ENCODE peak calls at places on chromosomes 4 and X, in eight cellular contexts. One of them, this sample, is unnamed.

GRCh38 chr4:173794662-173795061 is 264.6 kb upstream of the HAND2 start:
- DNase-seq in brain microvascular endothelial cell: no peak
- DNase-seq in AG09309: no peak
- DNase-seq in stimulated activated CD4-positive, alpha-beta T cell treated with anti-CD3 and anti-CD28 coated beads, Interleukin-4, amount 100 ng/mL, for 1 hour: no peak
- DNase-seq in AG04450: peak; percentile 23
- DNase-seq in right cardiac atrium: no peak
- DNase-seq in SW480: no peak
- DNase-seq in NB4: no peak
- DNase-seq in this sample: no peak

GRCh38 chrX:12867746-12868145 is 874 bp downstream of the TLR7 start:
- DNase-seq in brain microvascular endothelial cell: no peak
- DNase-seq in AG09309: no peak
- DNase-seq in stimulated activated CD4-positive, alpha-beta T cell treated with anti-CD3 and anti-CD28 coated beads, Interleukin-4, amount 100 ng/mL, for 1 hour: no peak
- DNase-seq in AG04450: no peak
- DNase-seq in right cardiac atrium: no peak
- DNase-seq in SW480: no peak
- DNase-seq in NB4: no peak
- DNase-seq in this sample: no peak

GRCh38 chr4:112857461-112857860 is 192.0 kb upstream of the ANK2 start:
- DNase-seq in brain microvascular endothelial cell: peak; percentile 94
- DNase-seq in AG09309: peak; percentile 79
- DNase-seq in stimulated activated CD4-positive, alpha-beta T cell treated with anti-CD3 and anti-CD28 coated beads, Interleukin-4, amount 100 ng/mL, for 1 hour: no peak
- DNase-seq in AG04450: peak; percentile 46
- DNase-seq in right cardiac atrium: no peak
- DNase-seq in SW480: peak; percentile 42
- DNase-seq in NB4: no peak
- DNase-seq in this sample: peak; percentile 52

GRCh38 chr4:74395633-74396032 is 30.7 kb downstream of the EREG start:
- DNase-seq in brain microvascular endothelial cell: peak; percentile 40
- DNase-seq in AG09309: no peak
- DNase-seq in stimulated activated CD4-positive, alpha-beta T cell treated with anti-CD3 and anti-CD28 coated beads, Interleukin-4, amount 100 ng/mL, for 1 hour: no peak
- DNase-seq in AG04450: no peak
- DNase-seq in right cardiac atrium: no peak
- DNase-seq in SW480: no peak
- DNase-seq in NB4: no peak
- DNase-seq in this sample: no peak

GRCh38 chr4:125388653-125389052 is 73.9 kb downstream of the FAT4 start:
- DNase-seq in brain microvascular endothelial cell: peak; percentile 87
- DNase-seq in AG09309: no peak
- DNase-seq in stimulated activated CD4-positive, alpha-beta T cell treated with anti-CD3 and anti-CD28 coated beads, Interleukin-4, amount 100 ng/mL, for 1 hour: no peak
- DNase-seq in AG04450: peak; percentile 23
- DNase-seq in right cardiac atrium: no peak
- DNase-seq in SW480: no peak
- DNase-seq in NB4: no peak
- DNase-seq in this sample: peak; percentile 54

GRCh38 chr4:159520074-159520473 is 417.2 kb downstream of the RAPGEF2 start:
- DNase-seq in brain microvascular endothelial cell: no peak
- DNase-seq in AG09309: no peak
- DNase-seq in stimulated activated CD4-positive, alpha-beta T cell treated with anti-CD3 and anti-CD28 coated beads, Interleukin-4, amount 100 ng/mL, for 1 hour: no peak
- DNase-seq in AG04450: no peak
- DNase-seq in right cardiac atrium: no peak
- DNase-seq in SW480: no peak
- DNase-seq in NB4: no peak
- DNase-seq in this sample: no peak

GRCh38 chrX:103052625-103053024 is 11.3 kb downstream of the BEX1 start:
- DNase-seq in brain microvascular endothelial cell: no peak
- DNase-seq in AG09309: no peak
- DNase-seq in stimulated activated CD4-positive, alpha-beta T cell treated with anti-CD3 and anti-CD28 coated beads, Interleukin-4, amount 100 ng/mL, for 1 hour: no peak
- DNase-seq in AG04450: no peak
- DNase-seq in right cardiac atrium: no peak
- DNase-seq in SW480: no peak
- DNase-seq in NB4: no peak
- DNase-seq in this sample: no peak

GRCh38 chr4:86967061-86967460 is 32.2 kb downstream of the AFF1 start:
- DNase-seq in brain microvascular endothelial cell: no peak
- DNase-seq in AG09309: no peak
- DNase-seq in stimulated activated CD4-positive, alpha-beta T cell treated with anti-CD3 and anti-CD28 coated beads, Interleukin-4, amount 100 ng/mL, for 1 hour: no peak
- DNase-seq in AG04450: no peak
- DNase-seq in right cardiac atrium: no peak
- DNase-seq in SW480: no peak
- DNase-seq in NB4: peak; percentile 61
- DNase-seq in this sample: no peak

GRCh38 chr4:95091272-95091671 is 333.5 kb downstream of the BMPR1B start:
- DNase-seq in brain microvascular endothelial cell: no peak
- DNase-seq in AG09309: no peak
- DNase-seq in stimulated activated CD4-positive, alpha-beta T cell treated with anti-CD3 and anti-CD28 coated beads, Interleukin-4, amount 100 ng/mL, for 1 hour: no peak
- DNase-seq in AG04450: no peak
- DNase-seq in right cardiac atrium: no peak
- DNase-seq in SW480: no peak
- DNase-seq in NB4: no peak
- DNase-seq in this sample: no peak

GRCh38 chr4:5511791-5512190 is 196.6 kb downstream of the EVC2 start:
- DNase-seq in brain microvascular endothelial cell: peak; percentile 2
- DNase-seq in AG09309: no peak
- DNase-seq in stimulated activated CD4-positive, alpha-beta T cell treated with anti-CD3 and anti-CD28 coated beads, Interleukin-4, amount 100 ng/mL, for 1 hour: no peak
- DNase-seq in AG04450: no peak
- DNase-seq in right cardiac atrium: no peak
- DNase-seq in SW480: no peak
- DNase-seq in NB4: no peak
- DNase-seq in this sample: no peak

GRCh38 chrX:37380920-37381319 is 31.8 kb downstream of the PRRG1 start:
- DNase-seq in brain microvascular endothelial cell: peak; percentile 83
- DNase-seq in AG09309: no peak
- DNase-seq in stimulated activated CD4-positive, alpha-beta T cell treated with anti-CD3 and anti-CD28 coated beads, Interleukin-4, amount 100 ng/mL, for 1 hour: no peak
- DNase-seq in AG04450: peak; percentile 15
- DNase-seq in right cardiac atrium: no peak
- DNase-seq in SW480: no peak
- DNase-seq in NB4: no peak
- DNase-seq in this sample: peak; percentile 8

GRCh38 chr4:53943345-53944085 is 120.9 kb downstream of the CHIC2 start:
- DNase-seq in brain microvascular endothelial cell: peak; percentile 57
- DNase-seq in AG09309: peak; percentile 57
- DNase-seq in stimulated activated CD4-positive, alpha-beta T cell treated with anti-CD3 and anti-CD28 coated beads, Interleukin-4, amount 100 ng/mL, for 1 hour: no peak
- DNase-seq in AG04450: no peak
- DNase-seq in right cardiac atrium: no peak
- DNase-seq in SW480: peak; percentile 6
- DNase-seq in NB4: peak; percentile 17
- DNase-seq in this sample: no peak

GRCh38 chrX:20857746-20858145 is 516.5 kb upstream of the CNKSR2 start:
- DNase-seq in brain microvascular endothelial cell: no peak
- DNase-seq in AG09309: no peak
- DNase-seq in stimulated activated CD4-positive, alpha-beta T cell treated with anti-CD3 and anti-CD28 coated beads, Interleukin-4, amount 100 ng/mL, for 1 hour: no peak
- DNase-seq in AG04450: no peak
- DNase-seq in right cardiac atrium: no peak
- DNase-seq in SW480: no peak
- DNase-seq in NB4: peak; percentile 1
- DNase-seq in this sample: no peak

GRCh38 chr4:119026662-119027444 is 108.8 kb upstream of the MYOZ2 start:
- DNase-seq in brain microvascular endothelial cell: no peak
- DNase-seq in AG09309: no peak
- DNase-seq in stimulated activated CD4-positive, alpha-beta T cell treated with anti-CD3 and anti-CD28 coated beads, Interleukin-4, amount 100 ng/mL, for 1 hour: no peak
- DNase-seq in AG04450: no peak
- DNase-seq in right cardiac atrium: no peak
- DNase-seq in SW480: no peak
- DNase-seq in NB4: peak; percentile 10
- DNase-seq in this sample: no peak

GRCh38 chr4:105145059-105145912 is 1.4 kb upstream of the TET2 start:
- DNase-seq in brain microvascular endothelial cell: no peak
- DNase-seq in AG09309: no peak
- DNase-seq in stimulated activated CD4-positive, alpha-beta T cell treated with anti-CD3 and anti-CD28 coated beads, Interleukin-4, amount 100 ng/mL, for 1 hour: no peak
- DNase-seq in AG04450: no peak
- DNase-seq in right cardiac atrium: no peak
- DNase-seq in SW480: peak; percentile 56
- DNase-seq in NB4: peak; percentile 75
- DNase-seq in this sample: no peak

GRCh38 chrX:123807825-123808416 is 51.9 kb upstream of the XIAP start:
- DNase-seq in brain microvascular endothelial cell: no peak
- DNase-seq in AG09309: peak; percentile 51
- DNase-seq in stimulated activated CD4-positive, alpha-beta T cell treated with anti-CD3 and anti-CD28 coated beads, Interleukin-4, amount 100 ng/mL, for 1 hour: no peak
- DNase-seq in AG04450: no peak
- DNase-seq in right cardiac atrium: no peak
- DNase-seq in SW480: peak; percentile 36
- DNase-seq in NB4: no peak
- DNase-seq in this sample: no peak

GRCh38 chr4:18568600-18568999 is 547.0 kb upstream of the LCORL start:
- DNase-seq in brain microvascular endothelial cell: no peak
- DNase-seq in AG09309: no peak
- DNase-seq in stimulated activated CD4-positive, alpha-beta T cell treated with anti-CD3 and anti-CD28 coated beads, Interleukin-4, amount 100 ng/mL, for 1 hour: no peak
- DNase-seq in AG04450: no peak
- DNase-seq in right cardiac atrium: no peak
- DNase-seq in SW480: peak; percentile 5
- DNase-seq in NB4: no peak
- DNase-seq in this sample: no peak

This sample was measured in AG09319.